ENCODE peak calls at places on chromosomes 11 and 22, in five cellular contexts. One of them, this sample, is unnamed. For H3K9me3, the result is how much of the 10 kb centered on the place peaks cover.

GRCh38 chr11:116840224-116840745 is 2.9 kb upstream of the APOA1 start:
- DNase-seq in transverse colon: no peak
- DNase-seq in naive thymus-derived CD4-positive, alpha-beta T cell: no peak
- DNase-seq in pancreas: no peak
- DNase-seq in body of pancreas: no peak
- DNase-seq in this sample: peak

GRCh38 chr11:108664241-108664640 is 628 bp upstream of the DDX10 start:
- DNase-seq in transverse colon: no peak
- DNase-seq in body of pancreas: no peak
- DNase-seq in naive thymus-derived CD4-positive, alpha-beta T cell: no peak
- DNase-seq in pancreas: no peak
- DNase-seq in this sample: no peak

GRCh38 chr22:19604711-19605268 is 80.6 kb upstream of the CLDN5 start:
- DNase-seq in naive thymus-derived CD4-positive, alpha-beta T cell: no peak
- DNase-seq in pancreas: no peak
- DNase-seq in transverse colon: no peak
- DNase-seq in body of pancreas: no peak
- DNase-seq in this sample: no peak

GRCh38 chr11:18692941-18693760 is 5.4 kb upstream of the TMEM86A start:
- DNase-seq in naive thymus-derived CD4-positive, alpha-beta T cell: no peak
- DNase-seq in body of pancreas: no peak
- DNase-seq in pancreas: no peak
- DNase-seq in transverse colon: no peak
- DNase-seq in this sample: no peak

GRCh38 chr11:2088284-2088683 is 50.9 kb downstream of the IGF2 start:
- DNase-seq in pancreas: no peak
- DNase-seq in body of pancreas: no peak
- DNase-seq in transverse colon: no peak
- DNase-seq in naive thymus-derived CD4-positive, alpha-beta T cell: no peak
- DNase-seq in this sample: no peak

GRCh38 chr11:11410626-11411025 is 57.6 kb upstream of the CSNK2A3 start:
- DNase-seq in pancreas: no peak
- DNase-seq in body of pancreas: no peak
- DNase-seq in transverse colon: no peak
- DNase-seq in naive thymus-derived CD4-positive, alpha-beta T cell: no peak
- DNase-seq in this sample: no peak

GRCh38 chr22:38871360-38872171 is 450 bp downstream of the CBX6 start:
- DNase-seq in pancreas: peak
- DNase-seq in naive thymus-derived CD4-positive, alpha-beta T cell: no peak
- DNase-seq in body of pancreas: peak
- DNase-seq in transverse colon: no peak
- DNase-seq in this sample: no peak

GRCh38 chr11:26946209-26946828 is 47.6 kb upstream of the FIBIN start:
- DNase-seq in naive thymus-derived CD4-positive, alpha-beta T cell: no peak
- DNase-seq in body of pancreas: no peak
- DNase-seq in transverse colon: no peak
- DNase-seq in pancreas: no peak
- DNase-seq in this sample: no peak

GRCh38 chr11:77909277-77909676 is 85.2 kb downstream of the INTS4 start:
- DNase-seq in body of pancreas: no peak
- DNase-seq in pancreas: no peak
- DNase-seq in transverse colon: no peak
- DNase-seq in naive thymus-derived CD4-positive, alpha-beta T cell: no peak
- DNase-seq in this sample: no peak

GRCh38 chr11:64245401-64245796 is 1.3 kb downstream of the PPP1R14B start:
- DNase-seq in naive thymus-derived CD4-positive, alpha-beta T cell: no peak
- DNase-seq in body of pancreas: peak
- DNase-seq in pancreas: peak
- DNase-seq in transverse colon: peak
- DNase-seq in this sample: peak

GRCh38 chr11:33721291-33721840 is 14.9 kb downstream of the CD59 start:
- DNase-seq in body of pancreas: no peak
- DNase-seq in pancreas: no peak
- DNase-seq in transverse colon: no peak
- DNase-seq in naive thymus-derived CD4-positive, alpha-beta T cell: no peak
- DNase-seq in this sample: peak

GRCh38 chr22:37053310-37054077 is 2.0 kb downstream of the KCTD17 start:
- DNase-seq in transverse colon: no peak
- DNase-seq in body of pancreas: no peak
- DNase-seq in pancreas: no peak
- DNase-seq in naive thymus-derived CD4-positive, alpha-beta T cell: no peak
- DNase-seq in this sample: no peak

GRCh38 chr11:27216268-27217149 is 146.5 kb downstream of the CCDC34 start:
- DNase-seq in body of pancreas: peak
- DNase-seq in pancreas: peak
- DNase-seq in transverse colon: peak
- DNase-seq in naive thymus-derived CD4-positive, alpha-beta T cell: no peak
- DNase-seq in this sample: peak

GRCh38 chr11:19311306-19312030 is 70.7 kb upstream of the E2F8 start:
- DNase-seq in naive thymus-derived CD4-positive, alpha-beta T cell: no peak
- DNase-seq in body of pancreas: peak
- DNase-seq in pancreas: peak
- DNase-seq in transverse colon: peak
- DNase-seq in this sample: peak

GRCh38 chr11:35725880-35726279 is 63.3 kb downstream of the TRIM44 start:
- DNase-seq in transverse colon: no peak
- DNase-seq in pancreas: no peak
- DNase-seq in body of pancreas: peak
- DNase-seq in naive thymus-derived CD4-positive, alpha-beta T cell: no peak
- DNase-seq in this sample: no peak

GRCh38 chr11:107646783-107647182 is 55.8 kb downstream of the ELMOD1 start:
- DNase-seq in pancreas: no peak
- DNase-seq in body of pancreas: no peak
- DNase-seq in naive thymus-derived CD4-positive, alpha-beta T cell: no peak
- DNase-seq in transverse colon: no peak
- DNase-seq in this sample: no peak

GRCh38 chr11:12537778-12538401 is 136.3 kb upstream of the TEAD1 start:
- DNase-seq in transverse colon: no peak
- DNase-seq in body of pancreas: peak
- DNase-seq in pancreas: no peak
- DNase-seq in naive thymus-derived CD4-positive, alpha-beta T cell: no peak
- DNase-seq in this sample: peak

GRCh38 chr11:124085583-124085982 is 29.7 kb upstream of the VWA5A start:
- DNase-seq in body of pancreas: no peak
- DNase-seq in pancreas: no peak
- DNase-seq in transverse colon: no peak
- DNase-seq in naive thymus-derived CD4-positive, alpha-beta T cell: no peak
- DNase-seq in this sample: no peak

GRCh38 chr11:133930767-133931448 is 25.9 kb downstream of the IGSF9B start:
- DNase-seq in body of pancreas: no peak
- DNase-seq in transverse colon: no peak
- DNase-seq in naive thymus-derived CD4-positive, alpha-beta T cell: no peak
- DNase-seq in pancreas: no peak
- DNase-seq in this sample: no peak

GRCh38 chr11:83033972-83034672 is 37.6 kb downstream of the RAB30 start:
- DNase-seq in body of pancreas: peak
- DNase-seq in pancreas: no peak
- DNase-seq in transverse colon: peak
- DNase-seq in naive thymus-derived CD4-positive, alpha-beta T cell: no peak
- DNase-seq in this sample: peak

GRCh38 chr11:48138222-48138621 is 78.4 kb upstream of the OR4B1 start:
- DNase-seq in body of pancreas: no peak
- DNase-seq in transverse colon: peak
- DNase-seq in pancreas: no peak
- DNase-seq in naive thymus-derived CD4-positive, alpha-beta T cell: no peak
- DNase-seq in this sample: no peak

GRCh38 chr11:12390258-12390657 is 12.9 kb downstream of the PARVA start:
- DNase-seq in body of pancreas: no peak
- DNase-seq in pancreas: no peak
- DNase-seq in naive thymus-derived CD4-positive, alpha-beta T cell: no peak
- DNase-seq in transverse colon: no peak
- DNase-seq in this sample: no peak

DNA sequence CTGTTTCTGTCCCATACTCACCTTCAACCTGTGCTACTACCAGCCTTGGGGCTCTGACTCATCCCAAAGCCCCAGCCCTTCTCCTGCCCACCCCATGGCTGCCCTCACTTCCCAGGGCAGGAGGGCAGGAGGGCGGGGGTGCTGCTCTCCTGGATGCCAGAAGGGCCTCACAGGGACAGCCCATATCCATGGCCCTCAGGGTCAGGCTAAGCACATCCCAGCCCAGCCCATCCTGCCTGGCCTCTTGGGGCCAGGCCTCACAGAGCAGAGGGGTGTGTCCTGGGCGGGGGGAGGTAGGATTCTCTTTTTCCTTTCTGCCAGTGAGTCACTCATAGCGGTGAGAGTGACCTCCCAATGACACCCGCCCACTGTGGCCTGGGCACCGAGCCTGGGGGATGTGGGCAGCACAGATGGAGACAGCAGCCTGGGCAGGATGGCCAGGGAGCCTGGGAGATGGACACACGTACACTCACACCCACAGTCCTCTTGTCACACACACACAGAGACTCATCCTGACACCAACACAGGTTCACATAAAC is 2.4 kb downstream of the LTBP3 start:
- DNase-seq in naive thymus-derived CD4-positive, alpha-beta T cell: no peak
- DNase-seq in transverse colon: no peak
- DNase-seq in pancreas: no peak
- DNase-seq in body of pancreas: no peak
- DNase-seq in this sample: peak
- H3K4me3 ChIP-seq in naive thymus-derived CD4-positive, alpha-beta T cell: no peak
- H3K4me3 ChIP-seq in transverse colon: no peak
- H3K4me3 ChIP-seq in pancreas: no peak
- H3K4me3 ChIP-seq in body of pancreas: no peak
- H3K4me3 ChIP-seq in this sample: peak

GRCh38 chr11:70594031-70594430 is 195.7 kb downstream of the CTTN start:
- DNase-seq in transverse colon: no peak
- DNase-seq in naive thymus-derived CD4-positive, alpha-beta T cell: no peak
- DNase-seq in body of pancreas: no peak
- DNase-seq in pancreas: no peak
- DNase-seq in this sample: peak
- H3K9me3 ChIP-seq in transverse colon: under half
- H3K9me3 ChIP-seq in naive thymus-derived CD4-positive, alpha-beta T cell: under half
- H3K9me3 ChIP-seq in body of pancreas: under half
- H3K9me3 ChIP-seq in pancreas: under half
- H3K9me3 ChIP-seq in this sample: under half

GRCh38 chr11:88206746-88207145 is 31.5 kb upstream of the RAB38 start:
- DNase-seq in body of pancreas: no peak
- DNase-seq in naive thymus-derived CD4-positive, alpha-beta T cell: no peak
- DNase-seq in transverse colon: no peak
- DNase-seq in pancreas: no peak
- DNase-seq in this sample: no peak

GRCh38 chr11:88204353-88204752 is 29.1 kb upstream of the RAB38 start:
- DNase-seq in pancreas: no peak
- DNase-seq in body of pancreas: no peak
- DNase-seq in transverse colon: no peak
- DNase-seq in naive thymus-derived CD4-positive, alpha-beta T cell: no peak
- DNase-seq in this sample: no peak

GRCh38 chr11:88202498-88202897 is 27.3 kb upstream of the RAB38 start:
- DNase-seq in body of pancreas: no peak
- DNase-seq in pancreas: no peak
- DNase-seq in naive thymus-derived CD4-positive, alpha-beta T cell: no peak
- DNase-seq in transverse colon: no peak
- DNase-seq in this sample: no peak
- H3K27ac ChIP-seq in body of pancreas: no peak
- H3K27ac ChIP-seq in pancreas: no peak
- H3K27ac ChIP-seq in naive thymus-derived CD4-positive, alpha-beta T cell: no peak
- H3K27ac ChIP-seq in transverse colon: no peak
- H3K27ac ChIP-seq in this sample: no peak

GRCh38 chr11:114080219-114080618 is 20.7 kb downstream of the ZBTB16 start:
- DNase-seq in naive thymus-derived CD4-positive, alpha-beta T cell: no peak
- DNase-seq in body of pancreas: peak
- DNase-seq in transverse colon: no peak
- DNase-seq in pancreas: peak
- DNase-seq in this sample: no peak
- H3K4me3 ChIP-seq in naive thymus-derived CD4-positive, alpha-beta T cell: no peak
- H3K4me3 ChIP-seq in body of pancreas: no peak
- H3K4me3 ChIP-seq in transverse colon: peak
- H3K4me3 ChIP-seq in pancreas: no peak
- H3K4me3 ChIP-seq in this sample: peak

DNA sequence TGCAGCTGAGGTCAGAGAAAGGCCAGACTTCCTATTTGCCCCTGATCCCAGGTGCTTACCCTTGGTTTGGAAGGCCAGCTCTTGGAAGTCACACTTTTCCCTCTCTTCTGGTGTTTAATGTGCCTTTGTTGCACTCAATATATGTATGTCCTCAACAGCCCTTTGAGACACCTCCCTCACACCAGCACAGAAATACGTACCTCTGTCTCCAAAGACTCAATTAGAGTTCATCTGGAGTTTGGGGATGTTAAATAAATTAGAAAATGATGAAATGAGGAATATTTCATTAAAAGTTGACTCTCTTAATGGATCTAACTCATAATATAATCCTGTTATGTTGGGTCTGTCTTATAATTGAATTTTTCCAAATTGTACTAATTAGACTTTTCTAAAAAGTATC is at the start of gene OR9G4:
- DNase-seq in body of pancreas: no peak
- DNase-seq in naive thymus-derived CD4-positive, alpha-beta T cell: no peak
- DNase-seq in pancreas: no peak
- DNase-seq in transverse colon: no peak
- DNase-seq in this sample: no peak
- H3K9me3 ChIP-seq in body of pancreas: under half
- H3K9me3 ChIP-seq in naive thymus-derived CD4-positive, alpha-beta T cell: under half
- H3K9me3 ChIP-seq in pancreas: under half
- H3K9me3 ChIP-seq in transverse colon: under half
- H3K9me3 ChIP-seq in this sample: under half

GRCh38 chr22:22916215-22916951 is 28.8 kb downstream of the IGLL5 start:
- DNase-seq in pancreas: no peak
- DNase-seq in transverse colon: no peak
- DNase-seq in body of pancreas: no peak
- DNase-seq in naive thymus-derived CD4-positive, alpha-beta T cell: no peak
- DNase-seq in this sample: no peak

GRCh38 chr22:22915670-22916035 is 28.0 kb downstream of the IGLL5 start:
- DNase-seq in body of pancreas: no peak
- DNase-seq in pancreas: no peak
- DNase-seq in transverse colon: no peak
- DNase-seq in naive thymus-derived CD4-positive, alpha-beta T cell: no peak
- DNase-seq in this sample: no peak

GRCh38 chr22:22917377-22917776 is 29.8 kb downstream of the IGLL5 start:
- DNase-seq in transverse colon: no peak
- DNase-seq in naive thymus-derived CD4-positive, alpha-beta T cell: no peak
- DNase-seq in pancreas: no peak
- DNase-seq in body of pancreas: no peak
- DNase-seq in this sample: no peak

GRCh38 chr22:22918297-22918965 is 30.8 kb downstream of the IGLL5 start:
- DNase-seq in transverse colon: no peak
- DNase-seq in body of pancreas: no peak
- DNase-seq in naive thymus-derived CD4-positive, alpha-beta T cell: no peak
- DNase-seq in pancreas: no peak
- DNase-seq in this sample: no peak

DNA sequence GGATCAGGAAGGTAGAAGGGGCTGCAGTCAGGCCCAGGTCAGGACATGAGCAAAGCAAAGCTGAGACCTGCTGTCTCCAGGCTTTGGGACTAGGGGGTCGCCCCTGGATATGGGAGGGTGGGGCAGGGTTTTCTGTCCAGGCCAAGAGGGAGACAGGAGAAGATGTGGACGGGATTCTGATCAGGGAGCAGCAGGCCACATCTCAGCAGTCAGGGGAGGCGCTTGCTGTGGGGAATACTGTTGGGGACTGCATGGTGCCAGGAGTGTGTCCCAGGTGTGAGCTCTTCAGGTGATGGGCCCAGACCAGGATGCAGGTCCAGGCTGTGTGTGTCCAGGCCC is 29.3 kb downstream of the IGLL5 start:
- DNase-seq in body of pancreas: no peak
- DNase-seq in transverse colon: no peak
- DNase-seq in naive thymus-derived CD4-positive, alpha-beta T cell: no peak
- DNase-seq in pancreas: no peak
- DNase-seq in this sample: no peak
- H3K27ac ChIP-seq in body of pancreas: no peak
- H3K27ac ChIP-seq in transverse colon: no peak
- H3K27ac ChIP-seq in naive thymus-derived CD4-positive, alpha-beta T cell: no peak
- H3K27ac ChIP-seq in pancreas: no peak
- H3K27ac ChIP-seq in this sample: no peak